ENCODE peak calls at places on chromosomes 2 and 18, in eight cellular contexts. F is cardiac fibroblast, D is astrocyte, A is small intestine, V is GM12864, B is AG04449, U is tibial artery, X is psoas muscle. S is an unnamed sample.

GRCh38 chr18:6624729-6625308 is 104.7 kb upstream of the ARHGAP28 start:
- DNase-seq in F (peak; percentile 66), D (peak; percentile 80), A (no peak), V (no peak), B (no peak), U (no peak), X (no peak), S (peak; percentile 78)

GRCh38 chr2:236799391-236800048 is 229.9 kb downstream of the ACKR3 start:
- DNase-seq in F (no peak), D (no peak), A (no peak), V (no peak), B (no peak), U (no peak), X (no peak), S (no peak)

GRCh38 chr2:190415794-190416729 is 7.9 kb downstream of the MFSD6 start:
- DNase-seq in F (no peak), D (no peak), A (peak; percentile 29), V (no peak), B (no peak), U (no peak), X (no peak), S (peak; percentile 27)

GRCh38 chr2:71962350-71962749 is 185.3 kb downstream of the CYP26B1 start:
- DNase-seq in F (no peak), D (no peak), A (no peak), V (no peak), B (no peak), U (no peak), X (no peak), S (no peak)

GRCh38 chr18:14117611-14118010 is 14.6 kb downstream of the ZNF519 start:
- DNase-seq in F (no peak), D (peak; percentile 2), A (no peak), V (no peak), B (no peak), U (no peak), X (no peak), S (no peak)

GRCh38 chr2:97788986-97789644 is 75.7 kb downstream of the ZAP70 start:
- DNase-seq in F (no peak), D (no peak), A (no peak), V (no peak), B (no peak), U (no peak), X (no peak), S (no peak)

GRCh38 chr2:109217362-109218086 is 88.5 kb downstream of the SH3RF3 start:
- DNase-seq in F (peak; percentile 91), D (peak; percentile 93), A (peak; percentile 32), V (no peak), B (peak; percentile 80), U (no peak), X (no peak), S (peak; percentile 40)

GRCh38 chr2:73043978-73044832 is 27.3 kb downstream of the SFXN5 start:
- DNase-seq in F (no peak), D (peak; percentile 21), A (no peak), V (no peak), B (no peak), U (no peak), X (no peak), S (no peak)

GRCh38 chr18:8989017-8989416 is 113.5 kb upstream of the NDUFV2 start:
- DNase-seq in F (no peak), D (no peak), A (no peak), V (no peak), B (no peak), U (no peak), X (no peak), S (no peak)

GRCh38 chr2:223901311-223901710 is 43.8 kb downstream of the WDFY1 start:
- DNase-seq in F (no peak), D (no peak), A (no peak), V (no peak), B (no peak), U (no peak), X (no peak), S (no peak)

GRCh38 chr2:178512491-178512890 is 32.2 kb downstream of the PLEKHA3 start:
- DNase-seq in F (peak; percentile 46), D (peak; percentile 64), A (no peak), V (no peak), B (no peak), U (no peak), X (no peak), S (no peak)

GRCh38 chr2:165725421-165725820 is 68.6 kb downstream of the GALNT3 start:
- DNase-seq in F (peak; percentile 87), D (peak; percentile 86), A (no peak), V (no peak), B (peak; percentile 17), U (no peak), X (no peak), S (peak; percentile 36)

GRCh38 chr2:101127319-101128056 is 23.7 kb downstream of the TBC1D8 start:
- DNase-seq in F (no peak), D (no peak), A (peak; percentile 61), V (no peak), B (no peak), U (no peak), X (no peak), S (no peak)

GRCh38 chr2:60526623-60527022 is 26.8 kb downstream of the BCL11A start:
- DNase-seq in F (no peak), D (no peak), A (no peak), V (no peak), B (no peak), U (no peak), X (no peak), S (no peak)

GRCh38 chr2:50490991-50491390 is 540.9 kb downstream of the NRXN1 start:
- DNase-seq in F (no peak), D (no peak), A (no peak), V (no peak), B (no peak), U (no peak), X (no peak), S (no peak)

GRCh38 chr2:50492452-50492851 is 539.5 kb downstream of the NRXN1 start:
- DNase-seq in F (peak; percentile 72), D (peak; percentile 29), A (peak; percentile 53), V (peak; percentile 19), B (peak; percentile 1), U (no peak), X (no peak), S (peak; percentile 80)

DNA sequence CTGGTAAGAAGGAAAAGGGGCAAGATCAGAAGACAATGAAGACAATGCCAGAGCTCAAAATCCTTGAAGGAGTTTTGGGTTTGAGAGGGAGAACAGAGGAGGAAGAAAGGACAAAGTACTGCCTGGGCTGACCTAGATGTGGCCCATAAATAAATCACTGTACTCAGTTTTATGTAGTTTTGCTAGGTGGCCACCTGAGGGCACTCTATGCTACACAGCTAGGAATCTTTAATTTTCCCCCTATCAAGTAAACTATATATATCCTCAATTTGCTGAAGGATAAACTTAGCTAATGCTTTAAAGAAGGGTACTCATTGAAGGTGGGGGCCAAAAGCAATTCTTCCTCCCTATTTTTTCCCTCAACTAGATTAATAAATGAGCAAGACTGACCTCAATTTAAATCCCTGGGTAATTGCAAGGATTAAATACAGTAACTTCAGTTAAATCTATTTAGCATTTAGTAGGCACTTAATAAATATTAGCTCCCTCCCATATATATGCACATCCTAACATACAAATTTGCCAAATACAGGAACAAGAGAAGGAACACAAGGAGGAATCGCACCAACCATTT is 540.3 kb downstream of the NRXN1 start:
- DNase-seq in F (peak; percentile 53), D (peak; percentile 17), A (peak; percentile 30), V (peak; percentile 2), B (peak; percentile 5), U (no peak), X (no peak), S (peak; percentile 70)
- H3K4me3 ChIP-seq in F (no peak overlapping the region), D (no peak overlapping the region), A (no peak overlapping the region), V (no peak overlapping the region), B (no peak overlapping the region), U (no peak overlapping the region), X (no peak overlapping the region), S (no peak overlapping the region)

GRCh38 chr18:22067109-22067508 is 102.3 kb upstream of the GATA6 start:
- DNase-seq in F (no peak), D (no peak), A (no peak), V (no peak), B (no peak), U (no peak), X (no peak), S (no peak)
- H3K4me3 ChIP-seq in F (no peak overlapping the region), D (no peak overlapping the region), A (no peak overlapping the region), V (no peak overlapping the region), B (no peak overlapping the region), U (no peak overlapping the region), X (no peak overlapping the region), S (no peak overlapping the region)

DNA sequence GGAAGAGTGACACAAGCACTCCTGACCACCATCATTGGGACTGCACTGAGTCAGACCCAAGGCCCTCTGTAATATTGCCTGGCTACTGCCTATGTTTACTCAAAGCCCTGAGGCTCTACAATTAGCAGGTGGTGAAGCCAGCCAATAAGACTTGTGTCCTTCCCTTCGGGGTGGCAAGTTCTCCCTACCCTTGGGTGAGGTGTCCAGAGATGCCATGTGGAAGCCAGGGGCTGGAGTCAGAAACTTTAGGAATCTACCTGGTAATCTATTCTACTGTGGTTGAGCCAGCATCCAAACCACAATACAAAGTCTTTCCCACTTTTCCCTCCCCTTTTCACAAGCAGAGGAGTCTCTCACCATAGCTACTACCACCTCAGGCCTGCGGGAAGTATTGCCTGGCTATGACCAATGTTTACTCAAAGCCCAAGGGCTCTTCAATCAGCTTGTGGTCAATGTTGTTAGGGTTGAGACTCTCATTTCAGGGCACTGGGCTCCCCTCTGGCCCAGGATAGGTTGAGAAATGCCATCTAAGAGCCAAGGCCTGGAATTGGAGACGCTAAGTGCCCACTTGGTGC is 17.6 kb downstream of the DHRS9 start:
- DNase-seq in F (no peak), D (peak; percentile 30), A (no peak), V (no peak), B (no peak), U (no peak), X (no peak), S (no peak)
- H3K4me3 ChIP-seq in F (no peak overlapping the region), D (no peak overlapping the region), A (no peak overlapping the region), V (no peak overlapping the region), B (no peak overlapping the region), U (no peak overlapping the region), X (no peak overlapping the region), S (no peak overlapping the region)

GRCh38 chr2:44819061-44819460 is 122.4 kb upstream of the SIX3 start:
- DNase-seq in F (no peak), D (no peak), A (no peak), V (no peak), B (no peak), U (no peak), X (no peak), S (no peak)
- H3K4me3 ChIP-seq in F (no peak overlapping the region), D (no peak overlapping the region), A (no peak overlapping the region), V (no peak overlapping the region), B (no peak overlapping the region), U (no peak overlapping the region), X (no peak overlapping the region), S (no peak overlapping the region)

GRCh38 chr2:27442282-27442980 is at the start of gene KRTCAP3:
- DNase-seq in F (no peak), D (no peak), A (peak; percentile 84), V (no peak), B (no peak), U (peak; percentile 58), X (peak; percentile 21), S (no peak)
- H3K4me3 ChIP-seq in F (no peak within 1 kb of the TSS), D (no peak within 1 kb of the TSS), A (peak within 1 kb of the TSS; percentile 22), V (no peak within 1 kb of the TSS), B (no peak within 1 kb of the TSS), U (peak within 1 kb of the TSS; percentile 32), X (peak within 1 kb of the TSS; percentile 11), S (no peak within 1 kb of the TSS)

S was measured in adipocyte.